ENCODE peak calls at places on chromosome 21, in six cellular contexts. F, C, O, Y, H and R are unnamed samples.

GRCh38 chr21:45059121-45059520 is 15.3 kb upstream of the ADARB1 start:
- DNase-seq in O (no peak), C (no peak), F (no peak), Y (no peak), H (no peak), R (no peak)

GRCh38 chr21:32137266-32137665 is 141.6 kb downstream of the MIS18A start:
- DNase-seq in F (no peak), O (no peak), H (no peak), C (no peak), Y (no peak), R (no peak)

GRCh38 chr21:39088831-39089380 is 94.3 kb downstream of the PSMG1 start:
- DNase-seq in Y (no peak), O (no peak), H (peak; percentile 6), C (no peak), F (no peak), R (no peak)

GRCh38 chr21:26448751-26449150 is 124.3 kb downstream of the CYYR1 start:
- DNase-seq in H (no peak), Y (no peak), F (no peak), O (no peak), C (no peak), R (no peak)

GRCh38 chr21:44784810-44785209 is 16.8 kb downstream of the UBE2G2 start:
- DNase-seq in H (no peak), C (no peak), Y (no peak), O (no peak), F (no peak), R (no peak)

GRCh38 chr21:41761211-41762181 is 5.4 kb downstream of the RIPK4 start:
- DNase-seq in Y (no peak), O (no peak), C (no peak), H (peak; percentile 89), F (peak; percentile 91), R (no peak)

GRCh38 chr21:20443558-20444155 is 554.6 kb upstream of the NCAM2 start:
- DNase-seq in Y (no peak), O (no peak), F (no peak), H (no peak), C (no peak), R (no peak)

GRCh38 chr21:20720623-20721022 is 277.6 kb upstream of the NCAM2 start:
- DNase-seq in O (no peak), F (no peak), C (no peak), H (no peak), Y (peak; percentile 55), R (no peak)

GRCh38 chr21:18772404-18772803 is 368.8 kb upstream of the TMPRSS15 start:
- DNase-seq in C (no peak), Y (peak; percentile 67), O (no peak), H (peak; percentile 11), F (no peak), R (no peak)